ENCODE peak calls at places on chromosomes 3 and 15, in six cellular contexts. A is mesothelial cell of epicardium; Q is A172; O is AG04450; F is fibroblast of gingiva; X is activated CD4-positive, alpha-beta memory T cell treated with anti-CD3 and anti-CD28 coated beads, Interleukin-2, amount 10 ng/mL, durations not matched to agents 7 days and 5 days. R is an unnamed sample.

GRCh38 chr3:142595951-142596725 is at the start of gene PLS1:
- DNase-seq in X (peak; percentile 88), O (peak; percentile 54), F (peak; percentile 59), Q (peak; percentile 79), A (peak; percentile 97), R (peak; percentile 96)

GRCh38 chr3:104673981-104674380 is 692.7 kb upstream of the ALCAM start:
- DNase-seq in F (no peak), X (no peak), Q (no peak), O (no peak), A (no peak), R (no peak)

GRCh38 chr3:52544937-52545336 is 8.5 kb downstream of the UQCC5 start:
- DNase-seq in F (no peak), A (no peak), X (no peak), O (no peak), Q (no peak), R (no peak)

GRCh38 chr3:133488785-133489367 is 84.6 kb upstream of the CDV3 start:
- DNase-seq in O (no peak), F (peak; percentile 19), X (no peak), A (no peak), Q (peak; percentile 49), R (no peak)

GRCh38 chr3:86937306-86937791 is 53.6 kb downstream of the VGLL3 start:
- DNase-seq in F (peak; percentile 92), A (no peak), X (no peak), O (peak; percentile 84), Q (no peak), R (no peak)

GRCh38 chr3:29331830-29332637 is 51.2 kb downstream of the RBMS3 start:
- DNase-seq in F (peak; percentile 15), Q (no peak), O (no peak), X (no peak), A (no peak), R (no peak)

GRCh38 chr3:38163117-38163870 is 2.0 kb upstream of the OXSR1 start:
- DNase-seq in A (no peak), Q (no peak), O (no peak), X (peak; percentile 40), F (no peak), R (no peak)

GRCh38 chr3:12308517-12308916 is 19.6 kb downstream of the PPARG start:
- DNase-seq in F (peak; percentile 91), O (peak; percentile 67), Q (peak; percentile 92), X (no peak), A (no peak), R (no peak)

GRCh38 chr15:90545095-90545494 is 15.4 kb downstream of the CRTC3 start:
- DNase-seq in A (no peak), O (no peak), F (no peak), X (no peak), Q (no peak), R (no peak)

GRCh38 chr15:100140527-100141303 is 201.1 kb downstream of the ADAMTS17 start:
- DNase-seq in Q (no peak), A (no peak), O (no peak), F (no peak), X (no peak), R (no peak)